ENCODE peak calls at places on chromosomes 6 and 20, in seven cellular contexts. One of them, this sample, is unnamed.

GRCh38 chr6:94956910-94957309 is 620.4 kb upstream of the MANEA start:
- DNase-seq in body of pancreas: no peak
- DNase-seq in PC-3: no peak
- DNase-seq in A549: no peak
- DNase-seq in neural progenitor cell: peak
- DNase-seq in upper lobe of right lung: no peak
- DNase-seq in colonic mucosa: no peak
- DNase-seq in this sample: no peak

GRCh38 chr6:106046854-106047200 is 39.3 kb upstream of the PRDM1 start:
- DNase-seq in upper lobe of right lung: no peak
- DNase-seq in PC-3: no peak
- DNase-seq in body of pancreas: no peak
- DNase-seq in neural progenitor cell: no peak
- DNase-seq in A549: no peak
- DNase-seq in colonic mucosa: no peak
- DNase-seq in this sample: no peak

GRCh38 chr20:45303586-45304463 is 2.8 kb upstream of the RBPJL start:
- DNase-seq in upper lobe of right lung: no peak
- DNase-seq in body of pancreas: no peak
- DNase-seq in A549: no peak
- DNase-seq in PC-3: no peak
- DNase-seq in colonic mucosa: no peak
- DNase-seq in neural progenitor cell: no peak
- DNase-seq in this sample: peak

GRCh38 chr20:21918398-21918797 is 212.9 kb downstream of the PAX1 start:
- DNase-seq in body of pancreas: no peak
- DNase-seq in PC-3: no peak
- DNase-seq in neural progenitor cell: no peak
- DNase-seq in upper lobe of right lung: no peak
- DNase-seq in A549: no peak
- DNase-seq in colonic mucosa: no peak
- DNase-seq in this sample: no peak

GRCh38 chr6:75893058-75893775 is 144.2 kb downstream of the MYO6 start:
- DNase-seq in body of pancreas: no peak
- DNase-seq in upper lobe of right lung: no peak
- DNase-seq in neural progenitor cell: peak
- DNase-seq in PC-3: peak
- DNase-seq in colonic mucosa: no peak
- DNase-seq in A549: peak
- DNase-seq in this sample: no peak

GRCh38 chr6:118683881-118684872 is 32.8 kb upstream of the CEP85L start:
- DNase-seq in upper lobe of right lung: no peak
- DNase-seq in A549: no peak
- DNase-seq in colonic mucosa: no peak
- DNase-seq in PC-3: no peak
- DNase-seq in body of pancreas: no peak
- DNase-seq in neural progenitor cell: no peak
- DNase-seq in this sample: no peak

GRCh38 chr20:60895363-60896079 is 356.5 kb upstream of the CDH4 start:
- DNase-seq in upper lobe of right lung: no peak
- DNase-seq in A549: no peak
- DNase-seq in neural progenitor cell: no peak
- DNase-seq in colonic mucosa: no peak
- DNase-seq in body of pancreas: no peak
- DNase-seq in PC-3: no peak
- DNase-seq in this sample: no peak

GRCh38 chr6:33116417-33116816 is 40.6 kb downstream of the HLA-DPB1 start:
- DNase-seq in PC-3: no peak
- DNase-seq in upper lobe of right lung: no peak
- DNase-seq in body of pancreas: no peak
- DNase-seq in A549: no peak
- DNase-seq in colonic mucosa: no peak
- DNase-seq in neural progenitor cell: peak
- DNase-seq in this sample: no peak

GRCh38 chr6:34746104-34746846 is 11.0 kb upstream of the SNRPC start:
- DNase-seq in A549: no peak
- DNase-seq in body of pancreas: peak
- DNase-seq in upper lobe of right lung: no peak
- DNase-seq in colonic mucosa: peak
- DNase-seq in PC-3: no peak
- DNase-seq in neural progenitor cell: no peak
- DNase-seq in this sample: no peak

GRCh38 chr6:34743625-34744293 is 13.5 kb upstream of the SNRPC start:
- DNase-seq in neural progenitor cell: no peak
- DNase-seq in upper lobe of right lung: no peak
- DNase-seq in A549: no peak
- DNase-seq in PC-3: no peak
- DNase-seq in colonic mucosa: no peak
- DNase-seq in body of pancreas: no peak
- DNase-seq in this sample: no peak

GRCh38 chr6:34748757-34749156 is 8.5 kb upstream of the SNRPC start:
- DNase-seq in neural progenitor cell: no peak
- DNase-seq in A549: no peak
- DNase-seq in colonic mucosa: no peak
- DNase-seq in PC-3: no peak
- DNase-seq in upper lobe of right lung: no peak
- DNase-seq in body of pancreas: no peak
- DNase-seq in this sample: no peak

GRCh38 chr6:34742094-34742493 is 15.2 kb upstream of the SNRPC start:
- DNase-seq in neural progenitor cell: no peak
- DNase-seq in colonic mucosa: no peak
- DNase-seq in body of pancreas: no peak
- DNase-seq in A549: no peak
- DNase-seq in upper lobe of right lung: no peak
- DNase-seq in PC-3: peak
- DNase-seq in this sample: no peak

GRCh38 chr6:34745277-34746103 is 11.8 kb upstream of the SNRPC start:
- DNase-seq in neural progenitor cell: no peak
- DNase-seq in upper lobe of right lung: no peak
- DNase-seq in A549: no peak
- DNase-seq in colonic mucosa: peak
- DNase-seq in PC-3: peak
- DNase-seq in body of pancreas: peak
- DNase-seq in this sample: no peak
- H3K4me3 ChIP-seq in neural progenitor cell: no peak
- H3K4me3 ChIP-seq in upper lobe of right lung: no peak
- H3K4me3 ChIP-seq in A549: no peak
- H3K4me3 ChIP-seq in colonic mucosa: no peak
- H3K4me3 ChIP-seq in PC-3: no peak
- H3K4me3 ChIP-seq in body of pancreas: no peak
- H3K4me3 ChIP-seq in this sample: no peak

GRCh38 chr6:29813809-29814208 is 13.8 kb upstream of the HLA-G start:
- DNase-seq in body of pancreas: no peak
- DNase-seq in A549: no peak
- DNase-seq in neural progenitor cell: no peak
- DNase-seq in PC-3: peak
- DNase-seq in upper lobe of right lung: no peak
- DNase-seq in colonic mucosa: no peak
- DNase-seq in this sample: no peak

GRCh38 chr6:29811377-29811776 is 16.2 kb upstream of the HLA-G start:
- DNase-seq in body of pancreas: no peak
- DNase-seq in A549: no peak
- DNase-seq in colonic mucosa: no peak
- DNase-seq in upper lobe of right lung: no peak
- DNase-seq in neural progenitor cell: no peak
- DNase-seq in PC-3: no peak
- DNase-seq in this sample: no peak

GRCh38 chr6:29809249-29809648 is 18.4 kb upstream of the HLA-G start:
- DNase-seq in A549: no peak
- DNase-seq in colonic mucosa: no peak
- DNase-seq in body of pancreas: no peak
- DNase-seq in upper lobe of right lung: no peak
- DNase-seq in PC-3: peak
- DNase-seq in neural progenitor cell: no peak
- DNase-seq in this sample: no peak

GRCh38 chr6:29813066-29813465 is 14.6 kb upstream of the HLA-G start:
- DNase-seq in upper lobe of right lung: no peak
- DNase-seq in neural progenitor cell: no peak
- DNase-seq in PC-3: no peak
- DNase-seq in A549: no peak
- DNase-seq in body of pancreas: no peak
- DNase-seq in colonic mucosa: no peak
- DNase-seq in this sample: no peak

DNA sequence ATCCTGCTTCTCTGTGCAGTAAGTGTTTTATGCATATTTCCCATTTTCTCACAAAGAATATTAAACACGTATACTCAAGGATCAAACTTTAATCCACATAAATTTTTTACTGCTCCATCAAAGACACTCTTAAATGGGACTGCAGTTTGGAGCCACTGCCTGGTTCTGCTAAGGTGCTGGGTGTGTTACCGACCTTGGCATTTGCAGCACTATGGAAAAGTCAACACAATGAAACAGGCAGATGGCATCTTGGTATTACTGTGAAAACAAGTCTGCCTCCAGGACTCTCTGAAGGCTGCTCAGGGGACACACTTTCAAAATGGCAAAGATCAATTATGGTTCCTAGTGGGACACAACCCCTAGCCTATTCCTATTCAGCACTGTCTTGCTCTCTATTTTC is 17.3 kb upstream of the HLA-G start:
- DNase-seq in body of pancreas: no peak
- DNase-seq in colonic mucosa: peak
- DNase-seq in neural progenitor cell: no peak
- DNase-seq in PC-3: no peak
- DNase-seq in A549: no peak
- DNase-seq in upper lobe of right lung: no peak
- DNase-seq in this sample: no peak
- H3K27ac ChIP-seq in body of pancreas: no peak
- H3K27ac ChIP-seq in colonic mucosa: peak
- H3K27ac ChIP-seq in neural progenitor cell: no peak
- H3K27ac ChIP-seq in PC-3: no peak
- H3K27ac ChIP-seq in A549: no peak
- H3K27ac ChIP-seq in upper lobe of right lung: no peak
- H3K27ac ChIP-seq in this sample: no peak

DNA sequence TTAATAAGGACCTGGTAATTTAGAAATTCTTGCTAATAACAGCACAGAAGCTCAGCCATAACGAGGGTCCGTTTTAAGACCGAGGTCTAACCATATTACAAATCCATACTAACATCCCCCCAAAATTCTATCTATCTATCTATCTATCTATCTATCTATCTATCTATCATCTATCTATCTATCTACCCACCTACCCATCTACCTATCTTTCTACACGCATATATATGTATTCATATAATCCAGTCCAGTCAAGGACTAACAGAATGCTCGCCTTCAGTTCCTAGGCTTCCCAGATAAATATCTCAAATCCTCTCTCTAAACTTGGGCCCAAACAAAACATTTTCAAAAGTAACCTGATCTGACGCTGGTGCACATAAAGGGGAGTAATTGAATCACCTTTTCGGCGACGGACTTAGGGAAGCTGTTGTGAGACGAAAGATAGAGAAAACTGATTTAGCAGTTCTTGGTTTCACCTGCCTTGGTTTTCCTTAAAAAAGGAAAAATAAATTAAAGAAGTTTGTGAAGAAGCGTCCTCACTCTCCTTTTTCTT is 14.5 kb downstream of the HMGN4 start:
- DNase-seq in upper lobe of right lung: no peak
- DNase-seq in PC-3: peak
- DNase-seq in body of pancreas: no peak
- DNase-seq in neural progenitor cell: peak
- DNase-seq in colonic mucosa: no peak
- DNase-seq in A549: no peak
- DNase-seq in this sample: no peak
- H3K4me3 ChIP-seq in upper lobe of right lung: peak
- H3K4me3 ChIP-seq in PC-3: peak
- H3K4me3 ChIP-seq in body of pancreas: no peak
- H3K4me3 ChIP-seq in neural progenitor cell: peak
- H3K4me3 ChIP-seq in colonic mucosa: peak
- H3K4me3 ChIP-seq in A549: peak
- H3K4me3 ChIP-seq in this sample: peak

GRCh38 chr6:158608221-158608620 is 36.3 kb downstream of the DYNLT1 start:
- DNase-seq in upper lobe of right lung: no peak
- DNase-seq in A549: no peak
- DNase-seq in body of pancreas: no peak
- DNase-seq in neural progenitor cell: no peak
- DNase-seq in PC-3: no peak
- DNase-seq in colonic mucosa: no peak
- DNase-seq in this sample: no peak

GRCh38 chr6:158605266-158605878 is 39.2 kb downstream of the DYNLT1 start:
- DNase-seq in upper lobe of right lung: no peak
- DNase-seq in PC-3: peak
- DNase-seq in A549: peak
- DNase-seq in neural progenitor cell: peak
- DNase-seq in colonic mucosa: peak
- DNase-seq in body of pancreas: peak
- DNase-seq in this sample: no peak

GRCh38 chr6:158606935-158607334 is 37.6 kb downstream of the DYNLT1 start:
- DNase-seq in neural progenitor cell: no peak
- DNase-seq in PC-3: no peak
- DNase-seq in A549: no peak
- DNase-seq in body of pancreas: no peak
- DNase-seq in upper lobe of right lung: no peak
- DNase-seq in colonic mucosa: no peak
- DNase-seq in this sample: no peak

GRCh38 chr6:158609455-158610155 is 34.9 kb downstream of the DYNLT1 start:
- DNase-seq in upper lobe of right lung: no peak
- DNase-seq in body of pancreas: no peak
- DNase-seq in colonic mucosa: peak
- DNase-seq in PC-3: no peak
- DNase-seq in A549: no peak
- DNase-seq in neural progenitor cell: no peak
- DNase-seq in this sample: no peak

GRCh38 chr6:158607411-158608170 is 37.0 kb downstream of the DYNLT1 start:
- DNase-seq in body of pancreas: no peak
- DNase-seq in A549: no peak
- DNase-seq in PC-3: no peak
- DNase-seq in neural progenitor cell: no peak
- DNase-seq in upper lobe of right lung: no peak
- DNase-seq in colonic mucosa: no peak
- DNase-seq in this sample: no peak
- H3K27ac ChIP-seq in body of pancreas: no peak
- H3K27ac ChIP-seq in A549: no peak
- H3K27ac ChIP-seq in PC-3: no peak
- H3K27ac ChIP-seq in neural progenitor cell: no peak
- H3K27ac ChIP-seq in upper lobe of right lung: no peak
- H3K27ac ChIP-seq in colonic mucosa: no peak
- H3K27ac ChIP-seq in this sample: no peak

GRCh38 chr6:158170656-158171081 is 2.5 kb downstream of the GTF2H5 start:
- DNase-seq in upper lobe of right lung: no peak
- DNase-seq in body of pancreas: no peak
- DNase-seq in neural progenitor cell: no peak
- DNase-seq in A549: no peak
- DNase-seq in PC-3: peak
- DNase-seq in colonic mucosa: no peak
- DNase-seq in this sample: no peak

GRCh38 chr6:158175111-158175510 is 7.0 kb downstream of the GTF2H5 start:
- DNase-seq in colonic mucosa: no peak
- DNase-seq in neural progenitor cell: no peak
- DNase-seq in upper lobe of right lung: no peak
- DNase-seq in body of pancreas: no peak
- DNase-seq in PC-3: no peak
- DNase-seq in A549: no peak
- DNase-seq in this sample: no peak

GRCh38 chr6:158174024-158174423 is 5.9 kb downstream of the GTF2H5 start:
- DNase-seq in A549: no peak
- DNase-seq in PC-3: no peak
- DNase-seq in colonic mucosa: no peak
- DNase-seq in body of pancreas: no peak
- DNase-seq in upper lobe of right lung: no peak
- DNase-seq in neural progenitor cell: no peak
- DNase-seq in this sample: no peak

GRCh38 chr6:158172001-158172400 is 3.9 kb downstream of the GTF2H5 start:
- DNase-seq in PC-3: no peak
- DNase-seq in colonic mucosa: no peak
- DNase-seq in body of pancreas: no peak
- DNase-seq in neural progenitor cell: no peak
- DNase-seq in A549: no peak
- DNase-seq in upper lobe of right lung: no peak
- DNase-seq in this sample: no peak

GRCh38 chr6:158174514-158174913 is 6.4 kb downstream of the GTF2H5 start:
- DNase-seq in neural progenitor cell: no peak
- DNase-seq in A549: no peak
- DNase-seq in body of pancreas: peak
- DNase-seq in PC-3: peak
- DNase-seq in upper lobe of right lung: no peak
- DNase-seq in colonic mucosa: no peak
- DNase-seq in this sample: no peak
- H3K4me3 ChIP-seq in neural progenitor cell: no peak
- H3K4me3 ChIP-seq in A549: no peak
- H3K4me3 ChIP-seq in body of pancreas: no peak
- H3K4me3 ChIP-seq in PC-3: no peak
- H3K4me3 ChIP-seq in upper lobe of right lung: no peak
- H3K4me3 ChIP-seq in colonic mucosa: no peak
- H3K4me3 ChIP-seq in this sample: no peak

This sample was measured in aorta.